ENCODE peak calls at places on chromosome 1, in ten cellular contexts. T is fibroblast of villous mesenchyme; L is cardiac fibroblast; W is tibial nerve; S is A549; E is K562; Q is astrocyte of the spinal cord; Y is PC-3; X is dorsolateral prefrontal cortex; B is CD8-positive, alpha-beta T cell. F is an unnamed sample.
A peak's percentile ranks its signal among the peaks of the same experiment; 100 is the strongest.

GRCh38 chr1:176450526-176450925 is 12.4 kb upstream of the PAPPA2 start:
- DNase-seq in T (no peak), L (no peak), W (no peak), S (no peak), E (no peak), Q (no peak), Y (peak; percentile 69), X (no peak), B (no peak), F (peak; percentile 54)

GRCh38 chr1:151946366-151946764 is 37.1 kb upstream of the THEM4 start:
- DNase-seq in T (no peak), L (no peak), W (no peak), S (no peak), E (no peak), Q (no peak), Y (peak; percentile 97), X (no peak), B (no peak), F (peak; percentile 99)

GRCh38 chr1:33502726-33503125 is 30.3 kb downstream of the ZSCAN20 start:
- DNase-seq in T (peak; percentile 39), L (peak; percentile 7), W (no peak), S (no peak), E (no peak), Q (peak; percentile 54), Y (no peak), X (no peak), B (no peak), F (peak; percentile 72)

GRCh38 chr1:167517535-167518330 is 596 bp downstream of the CD247 start:
- DNase-seq in T (no peak), L (no peak), W (no peak), S (no peak), E (peak; percentile 84), Q (no peak), Y (peak; percentile 34), X (no peak), B (peak; percentile 89), F (no peak)

GRCh38 chr1:74343191-74343590 is 108.0 kb downstream of the TNNI3K start:
- DNase-seq in T (peak; percentile 3), L (no peak), W (no peak), S (no peak), E (no peak), Q (no peak), Y (no peak), X (peak; percentile 52), B (no peak), F (no peak)

GRCh38 chr1:20112279-20113000 is 6.9 kb downstream of the PLA2G2D start:
- DNase-seq in T (no peak), L (no peak), W (no peak), S (no peak), E (no peak), Q (no peak), Y (no peak), X (no peak), B (no peak), F (no peak)

GRCh38 chr1:115198938-115199337 is 109.6 kb upstream of the TSPAN2 start:
- DNase-seq in T (peak; percentile 73), L (peak; percentile 67), W (no peak), S (no peak), E (no peak), Q (peak; percentile 35), Y (peak; percentile 26), X (no peak), B (no peak), F (no peak)

GRCh38 chr1:22864886-22865285 is 107.8 kb downstream of the LACTBL1 start:
- DNase-seq in T (no peak), L (no peak), W (no peak), S (no peak), E (no peak), Q (no peak), Y (no peak), X (no peak), B (no peak), F (no peak)

GRCh38 chr1:113808450-113809195 is 3.7 kb downstream of the RSBN1 start:
- DNase-seq in T (peak; percentile 1), L (no peak), W (no peak), S (no peak), E (no peak), Q (no peak), Y (no peak), X (no peak), B (no peak), F (peak; percentile 62)

GRCh38 chr1:183043872-183044859 is 20.9 kb downstream of the LAMC1 start:
- DNase-seq in T (peak; percentile 92), L (no peak), W (no peak), S (no peak), E (no peak), Q (peak; percentile 89), Y (peak; percentile 33), X (no peak), B (no peak), F (no peak)

DNA sequence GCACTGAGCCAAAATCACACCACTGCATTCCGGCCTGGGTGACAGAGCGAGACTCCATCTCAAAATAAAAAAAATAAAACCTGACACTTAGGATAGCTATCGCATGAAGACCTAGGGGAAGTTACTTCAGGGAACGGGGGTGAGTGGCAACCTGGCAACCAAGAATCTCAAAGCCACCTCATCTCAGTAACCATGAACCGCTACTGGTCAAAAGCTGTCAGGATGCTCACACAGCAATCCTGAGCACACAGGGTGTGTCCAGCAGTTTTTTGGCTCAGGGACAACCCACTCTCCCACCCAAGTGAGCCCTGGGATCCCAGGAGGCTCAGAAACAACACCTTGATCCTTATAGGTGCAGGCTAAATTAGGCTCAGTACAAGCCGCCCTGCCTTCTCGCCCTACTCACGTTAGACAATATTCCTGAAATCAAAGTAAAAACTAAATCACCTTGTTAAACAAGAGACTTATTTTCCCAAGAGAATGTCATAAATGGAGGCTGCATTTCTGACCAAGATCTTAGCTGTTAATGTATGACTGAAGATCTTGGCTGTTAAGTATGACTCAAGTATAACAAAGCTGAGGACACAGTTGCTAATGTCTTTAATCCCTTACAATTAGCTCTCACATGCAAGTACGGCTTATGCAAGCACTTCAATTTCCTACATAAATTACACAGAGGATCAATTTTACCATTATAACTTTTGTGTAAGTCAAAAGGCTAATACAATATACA is 48.3 kb upstream of the NADK start:
- DNase-seq in T (no peak), L (no peak), W (no peak), S (no peak), E (no peak), Q (peak; percentile 29), Y (no peak), X (no peak), B (no peak), F (peak; percentile 39)
- H3K4me3 ChIP-seq in T (no peak overlapping the region), L (no peak overlapping the region), W (no peak overlapping the region), S (no peak overlapping the region), E (no peak overlapping the region), Q (no peak overlapping the region), Y (no peak overlapping the region), X (no peak overlapping the region), B (no peak overlapping the region), F (no peak overlapping the region)

GRCh38 chr1:69706473-69706872 is 138.8 kb downstream of the LRRC7 start:
- DNase-seq in T (no peak), L (no peak), W (no peak), S (no peak), E (no peak), Q (no peak), Y (no peak), X (no peak), B (no peak), F (no peak)

GRCh38 chr1:69697343-69697742 is 129.6 kb downstream of the LRRC7 start:
- DNase-seq in T (no peak), L (no peak), W (no peak), S (no peak), E (no peak), Q (no peak), Y (no peak), X (no peak), B (no peak), F (no peak)

GRCh38 chr1:69702085-69702484 is 134.4 kb downstream of the LRRC7 start:
- DNase-seq in T (no peak), L (no peak), W (no peak), S (no peak), E (no peak), Q (no peak), Y (peak; percentile 34), X (no peak), B (no peak), F (peak; percentile 78)

DNA sequence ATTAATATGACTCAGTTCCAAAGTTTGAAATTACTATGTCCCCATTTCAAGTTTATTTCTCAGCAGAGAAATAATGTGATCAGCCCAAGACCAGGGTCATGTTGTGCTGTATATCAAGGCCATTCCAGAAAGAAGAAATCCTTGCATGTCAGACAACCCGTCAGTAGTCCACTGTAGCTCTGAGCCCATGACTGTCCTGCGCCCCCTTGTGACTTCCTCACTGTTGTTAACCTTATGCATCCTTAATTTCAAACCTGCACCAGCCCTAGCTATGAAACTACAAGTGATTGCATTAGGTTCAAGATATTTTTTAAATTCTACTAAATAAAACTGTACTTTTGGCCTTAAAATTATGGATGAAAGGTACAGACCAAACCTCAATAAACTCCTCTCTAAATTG is 133.0 kb downstream of the LRRC7 start:
- DNase-seq in T (peak; percentile 22), L (peak; percentile 19), W (no peak), S (no peak), E (no peak), Q (peak; percentile 8), Y (peak; percentile 41), X (no peak), B (no peak), F (peak; percentile 37)
- TF ChIP-seq CTCF in T (peak; percentile 56), L (peak; percentile 42), W (no peak), S (no peak), E (peak; percentile 45), Q (peak; percentile 41), Y (peak; percentile 64), X (no peak), B (no peak), F (peak; percentile 50)

DNA sequence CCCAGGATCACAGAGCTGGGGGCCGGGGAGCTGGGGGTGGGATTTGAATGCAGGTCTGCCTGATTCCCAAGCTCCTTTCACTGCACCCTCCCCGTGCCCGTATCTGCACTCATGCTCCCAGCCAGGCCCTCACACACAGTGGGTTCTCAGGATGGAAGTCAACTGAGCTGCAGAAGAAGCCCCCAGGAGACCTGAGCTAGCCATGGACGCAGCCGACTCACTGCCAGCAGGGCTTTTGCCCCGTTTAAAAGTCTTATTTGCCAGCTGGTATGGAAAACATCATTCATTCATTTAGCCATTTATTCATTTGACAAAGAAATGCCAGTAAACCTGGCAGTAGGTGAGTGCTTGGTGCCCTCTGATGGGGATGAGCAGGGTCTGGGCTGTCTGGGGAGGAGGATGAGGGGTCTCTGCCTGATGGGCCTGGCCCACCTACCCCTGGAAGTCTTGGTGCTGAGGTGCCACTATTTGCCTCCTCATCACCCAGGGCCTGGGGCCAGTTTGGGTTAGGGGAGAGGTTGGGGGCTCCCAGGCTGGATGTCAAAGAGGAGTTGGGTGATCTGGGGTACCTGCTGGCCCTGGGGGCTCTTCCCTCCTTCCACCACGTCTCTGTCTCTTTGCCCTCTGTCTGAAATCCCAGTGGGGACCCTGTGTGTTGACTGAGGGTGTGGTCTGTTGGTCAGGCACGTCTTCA is 2.8 kb downstream of the TNFRSF1B start:
- DNase-seq in T (no peak), L (no peak), W (no peak), S (no peak), E (no peak), Q (no peak), Y (no peak), X (no peak), B (no peak), F (no peak)
- H3K4me3 ChIP-seq in T (no peak overlapping the region), L (no peak overlapping the region), W (no peak overlapping the region), S (no peak overlapping the region), E (no peak overlapping the region), Q (no peak overlapping the region), Y (no peak overlapping the region), X (no peak overlapping the region), B (no peak overlapping the region), F (no peak overlapping the region)

DNA sequence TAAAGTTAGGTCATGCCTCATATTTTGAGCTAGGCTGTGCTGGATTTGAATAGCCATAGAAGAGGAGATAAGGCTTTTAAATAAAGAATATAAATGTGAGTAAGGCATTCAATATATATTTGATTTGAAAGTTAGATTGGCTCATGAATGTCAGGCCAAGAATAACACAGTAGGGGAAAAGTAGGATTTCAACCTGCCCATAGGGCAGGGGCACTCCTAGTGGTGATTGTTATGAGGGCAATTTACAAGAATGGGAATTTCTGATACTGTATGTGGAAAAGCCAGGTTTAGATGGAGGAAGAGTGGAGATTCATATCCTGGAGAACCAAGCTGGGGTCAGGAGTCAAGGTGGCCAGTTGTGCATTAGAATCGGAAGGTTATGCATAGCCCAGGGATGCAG is 74.9 kb downstream of the DNAH14 start:
- DNase-seq in T (no peak), L (no peak), W (no peak), S (peak; percentile 1), E (no peak), Q (no peak), Y (peak; percentile 27), X (no peak), B (no peak), F (peak; percentile 3)
- TF ChIP-seq CTCF in T (peak; percentile 36), L (peak; percentile 23), W (no peak), S (peak; percentile 15), E (peak; percentile 14), Q (peak; percentile 32), Y (peak; percentile 63), X (no peak), B (no peak), F (no peak)